ENCODE peak calls at places on chromosomes 7 and 10, in ten cellular contexts. K, R, Y, D, Z, S, C, I, P and W are unnamed samples.

GRCh38 chr7:25856056-25856780 is 295.8 kb upstream of the NFE2L3 start:
- DNase-seq in K (no peak), R (no peak), Y (no peak), D (no peak), Z (peak), S (no peak), C (no peak), I (no peak), P (peak), W (no peak)

GRCh38 chr7:33392143-33392542 is 262.8 kb downstream of the BBS9 start:
- DNase-seq in K (no peak), R (no peak), Y (no peak), D (no peak), Z (no peak), S (no peak), C (no peak), I (no peak), P (peak), W (no peak)

GRCh38 chr10:36606234-36606839 is 519.1 kb upstream of the ANKRD30A start:
- DNase-seq in K (no peak), R (peak), Y (no peak), D (no peak), Z (peak), S (no peak), C (no peak), I (no peak), P (no peak), W (no peak)

GRCh38 chr7:39949980-39950472 is at the start of gene CDK13:
- DNase-seq in K (peak), R (no peak), Y (peak), D (peak), Z (peak), S (peak), C (peak), I (peak), P (peak), W (peak)

GRCh38 chr10:85648279-85648754 is 718.3 kb downstream of the GRID1 start:
- DNase-seq in K (peak), R (no peak), Y (no peak), D (no peak), Z (no peak), S (no peak), C (no peak), I (no peak), P (no peak), W (no peak)

GRCh38 chr10:11437391-11438241 is 173.8 kb downstream of the USP6NL start:
- DNase-seq in K (no peak), R (no peak), Y (no peak), D (no peak), Z (no peak), S (no peak), C (no peak), I (no peak), P (no peak), W (peak)

GRCh38 chr10:71748671-71749191 is 24.6 kb downstream of the VSIR start:
- DNase-seq in K (peak), R (no peak), Y (peak), D (no peak), Z (peak), S (peak), C (no peak), I (peak), P (no peak), W (no peak)

GRCh38 chr7:95407751-95408150 is 11.6 kb upstream of the PON3 start:
- DNase-seq in K (no peak), R (no peak), Y (no peak), D (no peak), Z (no peak), S (no peak), C (no peak), I (no peak), P (no peak), W (no peak)

GRCh38 chr10:46080886-46081285 is 34.8 kb upstream of the MSMB start:
- DNase-seq in K (no peak), R (no peak), Y (no peak), D (no peak), Z (no peak), S (no peak), C (no peak), I (no peak), P (no peak), W (no peak)

GRCh38 chr7:39910108-39910869 is 39.8 kb upstream of the CDK13 start:
- DNase-seq in K (no peak), R (no peak), Y (no peak), D (peak), Z (peak), S (no peak), C (no peak), I (no peak), P (no peak), W (no peak)

GRCh38 chr10:122561212-122561611 is 658 bp downstream of the DMBT1 start:
- DNase-seq in K (no peak), R (no peak), Y (no peak), D (no peak), Z (no peak), S (no peak), C (no peak), I (no peak), P (no peak), W (peak)

GRCh38 chr7:4144801-4145470 is 537.2 kb upstream of the FOXK1 start:
- DNase-seq in K (no peak), R (no peak), Y (no peak), D (no peak), Z (no peak), S (peak), C (no peak), I (no peak), P (no peak), W (peak)

GRCh38 chr10:70169661-70170364 is 501 bp downstream of the SAR1A start:
- DNase-seq in K (no peak), R (no peak), Y (no peak), D (no peak), Z (no peak), S (no peak), C (no peak), I (peak), P (no peak), W (peak)

GRCh38 chr10:124160176-124160575 is 66.8 kb upstream of the CHST15 start:
- DNase-seq in K (no peak), R (no peak), Y (no peak), D (no peak), Z (no peak), S (no peak), C (no peak), I (no peak), P (no peak), W (no peak)

GRCh38 chr10:96415896-96416554 is 57.2 kb upstream of the OPALIN start:
- DNase-seq in K (no peak), R (no peak), Y (no peak), D (no peak), Z (no peak), S (no peak), C (no peak), I (no peak), P (no peak), W (no peak)

GRCh38 chr7:123533929-123534382 is 439 bp downstream of the IQUB start:
- DNase-seq in K (no peak), R (no peak), Y (no peak), D (no peak), Z (peak), S (no peak), C (no peak), I (peak), P (no peak), W (no peak)

GRCh38 chr10:48656241-48656921 is 28.3 kb upstream of the WDFY4 start:
- DNase-seq in K (peak), R (peak), Y (peak), D (peak), Z (peak), S (peak), C (peak), I (peak), P (peak), W (peak)

GRCh38 chr10:83983578-83984255 is 155.6 kb upstream of the GHITM start:
- DNase-seq in K (no peak), R (no peak), Y (no peak), D (no peak), Z (no peak), S (no peak), C (no peak), I (no peak), P (no peak), W (peak)

GRCh38 chr10:1601371-1601906 is 135.9 kb downstream of the ADARB2 start:
- DNase-seq in K (no peak), R (no peak), Y (no peak), D (no peak), Z (no peak), S (no peak), C (no peak), I (no peak), P (no peak), W (no peak)

GRCh38 chr7:37818023-37818422 is 30.4 kb upstream of the NME8 start:
- DNase-seq in K (no peak), R (no peak), Y (no peak), D (no peak), Z (no peak), S (no peak), C (no peak), I (no peak), P (no peak), W (no peak)

GRCh38 chr7:100897111-100897608 is 1.5 kb upstream of the ACHE start:
- DNase-seq in K (peak), R (no peak), Y (no peak), D (no peak), Z (no peak), S (no peak), C (no peak), I (peak), P (no peak), W (peak)

GRCh38 chr7:65307651-65308299 is 65.9 kb upstream of the ZNF92 start:
- DNase-seq in K (no peak), R (peak), Y (peak), D (peak), Z (peak), S (peak), C (no peak), I (peak), P (peak), W (peak)

GRCh38 chr10:119526606-119527592 is 15.6 kb downstream of the RGS10 start:
- DNase-seq in K (no peak), R (no peak), Y (no peak), D (no peak), Z (no peak), S (no peak), C (no peak), I (no peak), P (peak), W (no peak)

GRCh38 chr10:86684305-86684704 is 16.0 kb downstream of the LDB3 start:
- DNase-seq in K (no peak), R (no peak), Y (no peak), D (peak), Z (peak), S (peak), C (no peak), I (no peak), P (no peak), W (peak)

GRCh38 chr10:119461380-119461779 is 81.1 kb downstream of the RGS10 start:
- DNase-seq in K (no peak), R (no peak), Y (no peak), D (no peak), Z (no peak), S (no peak), C (no peak), I (no peak), P (no peak), W (no peak)

GRCh38 chr10:30812018-30812851 is 182.7 kb upstream of the LYZL2 start:
- DNase-seq in K (no peak), R (peak), Y (no peak), D (peak), Z (peak), S (peak), C (no peak), I (no peak), P (no peak), W (no peak)

GRCh38 chr7:139697031-139697430 is 80.8 kb downstream of the HIPK2 start:
- DNase-seq in K (no peak), R (no peak), Y (no peak), D (no peak), Z (no peak), S (no peak), C (no peak), I (no peak), P (no peak), W (no peak)

GRCh38 chr10:75782463-75783248 is 351.2 kb downstream of the LRMDA start:
- DNase-seq in K (no peak), R (no peak), Y (no peak), D (no peak), Z (no peak), S (no peak), C (no peak), I (no peak), P (no peak), W (no peak)

GRCh38 chr10:112792487-112793196 is 157.4 kb upstream of the TCF7L2 start:
- DNase-seq in K (peak), R (no peak), Y (peak), D (peak), Z (peak), S (peak), C (no peak), I (no peak), P (no peak), W (peak)

GRCh38 chr7:44309271-44310091 is 15.9 kb downstream of the CAMK2B start:
- DNase-seq in K (peak), R (peak), Y (no peak), D (peak), Z (peak), S (no peak), C (peak), I (no peak), P (no peak), W (peak)

GRCh38 chr10:63409465-63410027 is 56.2 kb downstream of the JMJD1C start:
- DNase-seq in K (no peak), R (no peak), Y (no peak), D (peak), Z (peak), S (no peak), C (no peak), I (no peak), P (no peak), W (peak)

GRCh38 chr7:106031271-106032029 is 68.4 kb downstream of the CDHR3 start:
- DNase-seq in K (peak), R (no peak), Y (no peak), D (no peak), Z (no peak), S (no peak), C (no peak), I (no peak), P (peak), W (no peak)

GRCh38 chr10:91137822-91138221 is 82.6 kb upstream of the PCGF5 start:
- DNase-seq in K (no peak), R (no peak), Y (no peak), D (no peak), Z (no peak), S (no peak), C (no peak), I (no peak), P (no peak), W (no peak)

GRCh38 chr7:92731327-92732063 is 104.9 kb downstream of the CDK6 start:
- DNase-seq in K (no peak), R (no peak), Y (no peak), D (peak), Z (peak), S (no peak), C (no peak), I (peak), P (no peak), W (no peak)

GRCh38 chr7:151491859-151492258 is 27.8 kb downstream of the RHEB start:
- DNase-seq in K (no peak), R (no peak), Y (no peak), D (peak), Z (peak), S (no peak), C (no peak), I (no peak), P (no peak), W (peak)

GRCh38 chr10:112738586-112739218 is 211.3 kb upstream of the TCF7L2 start:
- DNase-seq in K (no peak), R (no peak), Y (no peak), D (no peak), Z (no peak), S (no peak), C (no peak), I (no peak), P (no peak), W (no peak)

GRCh38 chr7:128266891-128267839 is 26.1 kb downstream of the LEP start:
- DNase-seq in K (peak), R (no peak), Y (peak), D (peak), Z (peak), S (peak), C (no peak), I (no peak), P (peak), W (peak)